ENCODE peak calls at places on chromosomes 5 and 9, in nine cellular contexts. One of them, this sample, is unnamed.

GRCh38 chr9:86828631-86829030 is 118.7 kb downstream of the GAS1 start:
- ATAC-seq in CD4-positive, alpha-beta T cell: no peak
- ATAC-seq in activated CD8-positive, alpha-beta memory T cell treated with anti-CD3 and anti-CD28 coated beads, Interleukin-2, amount 10 ng/mL, durations not matched to agents 7 days and 5 days: no peak
- ATAC-seq in activated T-cell treated with anti-CD3 and anti-CD28 coated beads, Interleukin-2, amount 50 U/mL, for 4 hours: no peak
- ATAC-seq in left ventricle myocardium superior: no peak
- ATAC-seq in CD4-positive, CD25-positive, alpha-beta regulatory T cell: no peak
- ATAC-seq in sciatic nerve: no peak
- ATAC-seq in heart right ventricle: no peak
- ATAC-seq in mucosa of descending colon: no peak
- ATAC-seq in this sample: no peak

GRCh38 chr9:87212563-87213154 is 265.4 kb upstream of the GAS1 start:
- ATAC-seq in CD4-positive, alpha-beta T cell: no peak
- ATAC-seq in activated CD8-positive, alpha-beta memory T cell treated with anti-CD3 and anti-CD28 coated beads, Interleukin-2, amount 10 ng/mL, durations not matched to agents 7 days and 5 days: no peak
- ATAC-seq in activated T-cell treated with anti-CD3 and anti-CD28 coated beads, Interleukin-2, amount 50 U/mL, for 4 hours: no peak
- ATAC-seq in left ventricle myocardium superior: no peak
- ATAC-seq in CD4-positive, CD25-positive, alpha-beta regulatory T cell: no peak
- ATAC-seq in sciatic nerve: no peak
- ATAC-seq in heart right ventricle: no peak
- ATAC-seq in mucosa of descending colon: no peak
- ATAC-seq in this sample: no peak

GRCh38 chr9:14942037-14942436 is 31.8 kb upstream of the FREM1 start:
- ATAC-seq in CD4-positive, alpha-beta T cell: no peak
- ATAC-seq in activated CD8-positive, alpha-beta memory T cell treated with anti-CD3 and anti-CD28 coated beads, Interleukin-2, amount 10 ng/mL, durations not matched to agents 7 days and 5 days: no peak
- ATAC-seq in activated T-cell treated with anti-CD3 and anti-CD28 coated beads, Interleukin-2, amount 50 U/mL, for 4 hours: no peak
- ATAC-seq in left ventricle myocardium superior: peak; percentile 92
- ATAC-seq in CD4-positive, CD25-positive, alpha-beta regulatory T cell: no peak
- ATAC-seq in sciatic nerve: peak; percentile 95
- ATAC-seq in heart right ventricle: no peak
- ATAC-seq in mucosa of descending colon: no peak
- ATAC-seq in this sample: peak; percentile 74

GRCh38 chr5:177489119-177489716 is 8.2 kb downstream of the PDLIM7 start:
- ATAC-seq in CD4-positive, alpha-beta T cell: no peak
- ATAC-seq in activated CD8-positive, alpha-beta memory T cell treated with anti-CD3 and anti-CD28 coated beads, Interleukin-2, amount 10 ng/mL, durations not matched to agents 7 days and 5 days: no peak
- ATAC-seq in activated T-cell treated with anti-CD3 and anti-CD28 coated beads, Interleukin-2, amount 50 U/mL, for 4 hours: no peak
- ATAC-seq in left ventricle myocardium superior: no peak
- ATAC-seq in CD4-positive, CD25-positive, alpha-beta regulatory T cell: no peak
- ATAC-seq in sciatic nerve: peak; percentile 12
- ATAC-seq in heart right ventricle: no peak
- ATAC-seq in mucosa of descending colon: peak; percentile 74
- ATAC-seq in this sample: no peak

GRCh38 chr5:118606940-118607339 is 381.4 kb downstream of the DTWD2 start:
- ATAC-seq in CD4-positive, alpha-beta T cell: no peak
- ATAC-seq in activated CD8-positive, alpha-beta memory T cell treated with anti-CD3 and anti-CD28 coated beads, Interleukin-2, amount 10 ng/mL, durations not matched to agents 7 days and 5 days: no peak
- ATAC-seq in activated T-cell treated with anti-CD3 and anti-CD28 coated beads, Interleukin-2, amount 50 U/mL, for 4 hours: no peak
- ATAC-seq in left ventricle myocardium superior: no peak
- ATAC-seq in CD4-positive, CD25-positive, alpha-beta regulatory T cell: no peak
- ATAC-seq in sciatic nerve: no peak
- ATAC-seq in heart right ventricle: no peak
- ATAC-seq in mucosa of descending colon: no peak
- ATAC-seq in this sample: no peak

GRCh38 chr9:113705306-113705937 is 170.7 kb upstream of the ZNF618 start:
- ATAC-seq in CD4-positive, alpha-beta T cell: no peak
- ATAC-seq in activated CD8-positive, alpha-beta memory T cell treated with anti-CD3 and anti-CD28 coated beads, Interleukin-2, amount 10 ng/mL, durations not matched to agents 7 days and 5 days: no peak
- ATAC-seq in activated T-cell treated with anti-CD3 and anti-CD28 coated beads, Interleukin-2, amount 50 U/mL, for 4 hours: no peak
- ATAC-seq in left ventricle myocardium superior: no peak
- ATAC-seq in CD4-positive, CD25-positive, alpha-beta regulatory T cell: no peak
- ATAC-seq in sciatic nerve: no peak
- ATAC-seq in heart right ventricle: no peak
- ATAC-seq in mucosa of descending colon: no peak
- ATAC-seq in this sample: no peak

GRCh38 chr9:109083813-109084405 is 35.8 kb downstream of the TMEM245 start:
- ATAC-seq in CD4-positive, alpha-beta T cell: no peak
- ATAC-seq in activated CD8-positive, alpha-beta memory T cell treated with anti-CD3 and anti-CD28 coated beads, Interleukin-2, amount 10 ng/mL, durations not matched to agents 7 days and 5 days: no peak
- ATAC-seq in activated T-cell treated with anti-CD3 and anti-CD28 coated beads, Interleukin-2, amount 50 U/mL, for 4 hours: no peak
- ATAC-seq in left ventricle myocardium superior: no peak
- ATAC-seq in CD4-positive, CD25-positive, alpha-beta regulatory T cell: no peak
- ATAC-seq in sciatic nerve: no peak
- ATAC-seq in heart right ventricle: no peak
- ATAC-seq in mucosa of descending colon: no peak
- ATAC-seq in this sample: no peak

GRCh38 chr9:99873531-99873930 is 32.9 kb upstream of the STX17 start:
- ATAC-seq in CD4-positive, alpha-beta T cell: no peak
- ATAC-seq in activated CD8-positive, alpha-beta memory T cell treated with anti-CD3 and anti-CD28 coated beads, Interleukin-2, amount 10 ng/mL, durations not matched to agents 7 days and 5 days: peak; percentile 32
- ATAC-seq in activated T-cell treated with anti-CD3 and anti-CD28 coated beads, Interleukin-2, amount 50 U/mL, for 4 hours: peak; percentile 75
- ATAC-seq in left ventricle myocardium superior: no peak
- ATAC-seq in CD4-positive, CD25-positive, alpha-beta regulatory T cell: no peak
- ATAC-seq in sciatic nerve: no peak
- ATAC-seq in heart right ventricle: no peak
- ATAC-seq in mucosa of descending colon: no peak
- ATAC-seq in this sample: no peak

GRCh38 chr9:104774831-104775573 is 11.1 kb downstream of the NIPSNAP3B start:
- ATAC-seq in CD4-positive, alpha-beta T cell: no peak
- ATAC-seq in activated CD8-positive, alpha-beta memory T cell treated with anti-CD3 and anti-CD28 coated beads, Interleukin-2, amount 10 ng/mL, durations not matched to agents 7 days and 5 days: peak; percentile 23
- ATAC-seq in activated T-cell treated with anti-CD3 and anti-CD28 coated beads, Interleukin-2, amount 50 U/mL, for 4 hours: no peak
- ATAC-seq in left ventricle myocardium superior: peak; percentile 82
- ATAC-seq in CD4-positive, CD25-positive, alpha-beta regulatory T cell: peak; percentile 31
- ATAC-seq in sciatic nerve: peak; percentile 70
- ATAC-seq in heart right ventricle: peak; percentile 90
- ATAC-seq in mucosa of descending colon: peak; percentile 78
- ATAC-seq in this sample: no peak

GRCh38 chr5:115831163-115831768 is 10.1 kb downstream of the ATG12 start:
- ATAC-seq in CD4-positive, alpha-beta T cell: peak; percentile 79
- ATAC-seq in activated CD8-positive, alpha-beta memory T cell treated with anti-CD3 and anti-CD28 coated beads, Interleukin-2, amount 10 ng/mL, durations not matched to agents 7 days and 5 days: peak; percentile 49
- ATAC-seq in activated T-cell treated with anti-CD3 and anti-CD28 coated beads, Interleukin-2, amount 50 U/mL, for 4 hours: no peak
- ATAC-seq in left ventricle myocardium superior: peak; percentile 50
- ATAC-seq in CD4-positive, CD25-positive, alpha-beta regulatory T cell: peak; percentile 69
- ATAC-seq in sciatic nerve: peak; percentile 75
- ATAC-seq in heart right ventricle: no peak
- ATAC-seq in mucosa of descending colon: peak; percentile 70
- ATAC-seq in this sample: no peak

GRCh38 chr9:37302277-37302676 is 120.2 kb upstream of the GRHPR start:
- ATAC-seq in CD4-positive, alpha-beta T cell: peak; percentile 93
- ATAC-seq in activated CD8-positive, alpha-beta memory T cell treated with anti-CD3 and anti-CD28 coated beads, Interleukin-2, amount 10 ng/mL, durations not matched to agents 7 days and 5 days: peak; percentile 96
- ATAC-seq in activated T-cell treated with anti-CD3 and anti-CD28 coated beads, Interleukin-2, amount 50 U/mL, for 4 hours: peak; percentile 95
- ATAC-seq in left ventricle myocardium superior: no peak
- ATAC-seq in CD4-positive, CD25-positive, alpha-beta regulatory T cell: peak; percentile 96
- ATAC-seq in sciatic nerve: no peak
- ATAC-seq in heart right ventricle: no peak
- ATAC-seq in mucosa of descending colon: peak; percentile 84
- ATAC-seq in this sample: no peak

GRCh38 chr5:33745101-33745770 is 146.6 kb downstream of the ADAMTS12 start:
- ATAC-seq in CD4-positive, alpha-beta T cell: no peak
- ATAC-seq in activated CD8-positive, alpha-beta memory T cell treated with anti-CD3 and anti-CD28 coated beads, Interleukin-2, amount 10 ng/mL, durations not matched to agents 7 days and 5 days: no peak
- ATAC-seq in activated T-cell treated with anti-CD3 and anti-CD28 coated beads, Interleukin-2, amount 50 U/mL, for 4 hours: no peak
- ATAC-seq in left ventricle myocardium superior: no peak
- ATAC-seq in CD4-positive, CD25-positive, alpha-beta regulatory T cell: no peak
- ATAC-seq in sciatic nerve: no peak
- ATAC-seq in heart right ventricle: no peak
- ATAC-seq in mucosa of descending colon: no peak
- ATAC-seq in this sample: no peak

GRCh38 chr5:150649108-150649827 is 8.8 kb downstream of the SYNPO start:
- ATAC-seq in CD4-positive, alpha-beta T cell: no peak
- ATAC-seq in activated CD8-positive, alpha-beta memory T cell treated with anti-CD3 and anti-CD28 coated beads, Interleukin-2, amount 10 ng/mL, durations not matched to agents 7 days and 5 days: no peak
- ATAC-seq in activated T-cell treated with anti-CD3 and anti-CD28 coated beads, Interleukin-2, amount 50 U/mL, for 4 hours: no peak
- ATAC-seq in left ventricle myocardium superior: peak; percentile 46
- ATAC-seq in CD4-positive, CD25-positive, alpha-beta regulatory T cell: no peak
- ATAC-seq in sciatic nerve: no peak
- ATAC-seq in heart right ventricle: peak; percentile 56
- ATAC-seq in mucosa of descending colon: no peak
- ATAC-seq in this sample: no peak

GRCh38 chr5:117973785-117974184 is 1014.6 kb downstream of the DTWD2 start:
- ATAC-seq in CD4-positive, alpha-beta T cell: no peak
- ATAC-seq in activated CD8-positive, alpha-beta memory T cell treated with anti-CD3 and anti-CD28 coated beads, Interleukin-2, amount 10 ng/mL, durations not matched to agents 7 days and 5 days: no peak
- ATAC-seq in activated T-cell treated with anti-CD3 and anti-CD28 coated beads, Interleukin-2, amount 50 U/mL, for 4 hours: no peak
- ATAC-seq in left ventricle myocardium superior: no peak
- ATAC-seq in CD4-positive, CD25-positive, alpha-beta regulatory T cell: no peak
- ATAC-seq in sciatic nerve: no peak
- ATAC-seq in heart right ventricle: no peak
- ATAC-seq in mucosa of descending colon: no peak
- ATAC-seq in this sample: no peak

GRCh38 chr9:109755040-109755439 is 25.0 kb upstream of the PALM2AKAP2 start:
- ATAC-seq in CD4-positive, alpha-beta T cell: no peak
- ATAC-seq in activated CD8-positive, alpha-beta memory T cell treated with anti-CD3 and anti-CD28 coated beads, Interleukin-2, amount 10 ng/mL, durations not matched to agents 7 days and 5 days: no peak
- ATAC-seq in activated T-cell treated with anti-CD3 and anti-CD28 coated beads, Interleukin-2, amount 50 U/mL, for 4 hours: no peak
- ATAC-seq in left ventricle myocardium superior: no peak
- ATAC-seq in CD4-positive, CD25-positive, alpha-beta regulatory T cell: no peak
- ATAC-seq in sciatic nerve: no peak
- ATAC-seq in heart right ventricle: no peak
- ATAC-seq in mucosa of descending colon: no peak
- ATAC-seq in this sample: no peak

GRCh38 chr9:79353856-79354520 is 217.8 kb upstream of the TLE4 start:
- ATAC-seq in CD4-positive, alpha-beta T cell: no peak
- ATAC-seq in activated CD8-positive, alpha-beta memory T cell treated with anti-CD3 and anti-CD28 coated beads, Interleukin-2, amount 10 ng/mL, durations not matched to agents 7 days and 5 days: no peak
- ATAC-seq in activated T-cell treated with anti-CD3 and anti-CD28 coated beads, Interleukin-2, amount 50 U/mL, for 4 hours: no peak
- ATAC-seq in left ventricle myocardium superior: no peak
- ATAC-seq in CD4-positive, CD25-positive, alpha-beta regulatory T cell: no peak
- ATAC-seq in sciatic nerve: no peak
- ATAC-seq in heart right ventricle: no peak
- ATAC-seq in mucosa of descending colon: no peak
- ATAC-seq in this sample: no peak

GRCh38 chr5:77409870-77410621 is 82.1 kb downstream of the WDR41 start:
- ATAC-seq in CD4-positive, alpha-beta T cell: no peak
- ATAC-seq in activated CD8-positive, alpha-beta memory T cell treated with anti-CD3 and anti-CD28 coated beads, Interleukin-2, amount 10 ng/mL, durations not matched to agents 7 days and 5 days: no peak
- ATAC-seq in activated T-cell treated with anti-CD3 and anti-CD28 coated beads, Interleukin-2, amount 50 U/mL, for 4 hours: no peak
- ATAC-seq in left ventricle myocardium superior: no peak
- ATAC-seq in CD4-positive, CD25-positive, alpha-beta regulatory T cell: no peak
- ATAC-seq in sciatic nerve: no peak
- ATAC-seq in heart right ventricle: no peak
- ATAC-seq in mucosa of descending colon: no peak
- ATAC-seq in this sample: no peak

GRCh38 chr5:178430187-178431062 is 159.8 kb downstream of the COL23A1 start:
- ATAC-seq in CD4-positive, alpha-beta T cell: no peak
- ATAC-seq in activated CD8-positive, alpha-beta memory T cell treated with anti-CD3 and anti-CD28 coated beads, Interleukin-2, amount 10 ng/mL, durations not matched to agents 7 days and 5 days: no peak
- ATAC-seq in activated T-cell treated with anti-CD3 and anti-CD28 coated beads, Interleukin-2, amount 50 U/mL, for 4 hours: no peak
- ATAC-seq in left ventricle myocardium superior: no peak
- ATAC-seq in CD4-positive, CD25-positive, alpha-beta regulatory T cell: no peak
- ATAC-seq in sciatic nerve: no peak
- ATAC-seq in heart right ventricle: no peak
- ATAC-seq in mucosa of descending colon: no peak
- ATAC-seq in this sample: no peak

GRCh38 chr5:60948738-60949137 is 3.7 kb downstream of the NDUFAF2 start:
- ATAC-seq in CD4-positive, alpha-beta T cell: no peak
- ATAC-seq in activated CD8-positive, alpha-beta memory T cell treated with anti-CD3 and anti-CD28 coated beads, Interleukin-2, amount 10 ng/mL, durations not matched to agents 7 days and 5 days: no peak
- ATAC-seq in activated T-cell treated with anti-CD3 and anti-CD28 coated beads, Interleukin-2, amount 50 U/mL, for 4 hours: no peak
- ATAC-seq in left ventricle myocardium superior: no peak
- ATAC-seq in CD4-positive, CD25-positive, alpha-beta regulatory T cell: no peak
- ATAC-seq in sciatic nerve: no peak
- ATAC-seq in heart right ventricle: no peak
- ATAC-seq in mucosa of descending colon: no peak
- ATAC-seq in this sample: no peak

GRCh38 chr5:148981353-148981752 is 81.5 kb downstream of the SH3TC2 start:
- ATAC-seq in CD4-positive, alpha-beta T cell: no peak
- ATAC-seq in activated CD8-positive, alpha-beta memory T cell treated with anti-CD3 and anti-CD28 coated beads, Interleukin-2, amount 10 ng/mL, durations not matched to agents 7 days and 5 days: no peak
- ATAC-seq in activated T-cell treated with anti-CD3 and anti-CD28 coated beads, Interleukin-2, amount 50 U/mL, for 4 hours: no peak
- ATAC-seq in left ventricle myocardium superior: peak; percentile 30
- ATAC-seq in CD4-positive, CD25-positive, alpha-beta regulatory T cell: no peak
- ATAC-seq in sciatic nerve: no peak
- ATAC-seq in heart right ventricle: no peak
- ATAC-seq in mucosa of descending colon: no peak
- ATAC-seq in this sample: no peak

GRCh38 chr5:136104311-136104975 is 28.2 kb upstream of the SMAD5 start:
- ATAC-seq in CD4-positive, alpha-beta T cell: no peak
- ATAC-seq in activated CD8-positive, alpha-beta memory T cell treated with anti-CD3 and anti-CD28 coated beads, Interleukin-2, amount 10 ng/mL, durations not matched to agents 7 days and 5 days: no peak
- ATAC-seq in activated T-cell treated with anti-CD3 and anti-CD28 coated beads, Interleukin-2, amount 50 U/mL, for 4 hours: no peak
- ATAC-seq in left ventricle myocardium superior: no peak
- ATAC-seq in CD4-positive, CD25-positive, alpha-beta regulatory T cell: no peak
- ATAC-seq in sciatic nerve: peak; percentile 50
- ATAC-seq in heart right ventricle: no peak
- ATAC-seq in mucosa of descending colon: peak; percentile 69
- ATAC-seq in this sample: no peak

GRCh38 chr9:116288658-116289057 is 135.1 kb downstream of the PAPPA start:
- ATAC-seq in CD4-positive, alpha-beta T cell: no peak
- ATAC-seq in activated CD8-positive, alpha-beta memory T cell treated with anti-CD3 and anti-CD28 coated beads, Interleukin-2, amount 10 ng/mL, durations not matched to agents 7 days and 5 days: no peak
- ATAC-seq in activated T-cell treated with anti-CD3 and anti-CD28 coated beads, Interleukin-2, amount 50 U/mL, for 4 hours: no peak
- ATAC-seq in left ventricle myocardium superior: no peak
- ATAC-seq in CD4-positive, CD25-positive, alpha-beta regulatory T cell: no peak
- ATAC-seq in sciatic nerve: no peak
- ATAC-seq in heart right ventricle: no peak
- ATAC-seq in mucosa of descending colon: no peak
- ATAC-seq in this sample: no peak

GRCh38 chr9:132888151-132888550 is 9.5 kb downstream of the SPACA9 start:
- ATAC-seq in CD4-positive, alpha-beta T cell: no peak
- ATAC-seq in activated CD8-positive, alpha-beta memory T cell treated with anti-CD3 and anti-CD28 coated beads, Interleukin-2, amount 10 ng/mL, durations not matched to agents 7 days and 5 days: no peak
- ATAC-seq in activated T-cell treated with anti-CD3 and anti-CD28 coated beads, Interleukin-2, amount 50 U/mL, for 4 hours: no peak
- ATAC-seq in left ventricle myocardium superior: no peak
- ATAC-seq in CD4-positive, CD25-positive, alpha-beta regulatory T cell: no peak
- ATAC-seq in sciatic nerve: no peak
- ATAC-seq in heart right ventricle: peak; percentile 10
- ATAC-seq in mucosa of descending colon: peak; percentile 8
- ATAC-seq in this sample: no peak

GRCh38 chr9:5425006-5425628 is 12.6 kb downstream of the PLGRKT start:
- ATAC-seq in CD4-positive, alpha-beta T cell: peak; percentile 74
- ATAC-seq in activated CD8-positive, alpha-beta memory T cell treated with anti-CD3 and anti-CD28 coated beads, Interleukin-2, amount 10 ng/mL, durations not matched to agents 7 days and 5 days: peak; percentile 39
- ATAC-seq in activated T-cell treated with anti-CD3 and anti-CD28 coated beads, Interleukin-2, amount 50 U/mL, for 4 hours: peak; percentile 65
- ATAC-seq in left ventricle myocardium superior: no peak
- ATAC-seq in CD4-positive, CD25-positive, alpha-beta regulatory T cell: peak; percentile 8
- ATAC-seq in sciatic nerve: no peak
- ATAC-seq in heart right ventricle: no peak
- ATAC-seq in mucosa of descending colon: peak; percentile 63
- ATAC-seq in this sample: no peak

GRCh38 chr5:56587381-56588124 is 227.8 kb upstream of the MAP3K1 start:
- ATAC-seq in CD4-positive, alpha-beta T cell: peak; percentile 60
- ATAC-seq in activated CD8-positive, alpha-beta memory T cell treated with anti-CD3 and anti-CD28 coated beads, Interleukin-2, amount 10 ng/mL, durations not matched to agents 7 days and 5 days: no peak
- ATAC-seq in activated T-cell treated with anti-CD3 and anti-CD28 coated beads, Interleukin-2, amount 50 U/mL, for 4 hours: no peak
- ATAC-seq in left ventricle myocardium superior: no peak
- ATAC-seq in CD4-positive, CD25-positive, alpha-beta regulatory T cell: no peak
- ATAC-seq in sciatic nerve: no peak
- ATAC-seq in heart right ventricle: no peak
- ATAC-seq in mucosa of descending colon: no peak
- ATAC-seq in this sample: no peak

GRCh38 chr5:142888469-142889085 is 118.4 kb downstream of the ARHGAP26 start:
- ATAC-seq in CD4-positive, alpha-beta T cell: peak; percentile 37
- ATAC-seq in activated CD8-positive, alpha-beta memory T cell treated with anti-CD3 and anti-CD28 coated beads, Interleukin-2, amount 10 ng/mL, durations not matched to agents 7 days and 5 days: no peak
- ATAC-seq in activated T-cell treated with anti-CD3 and anti-CD28 coated beads, Interleukin-2, amount 50 U/mL, for 4 hours: no peak
- ATAC-seq in left ventricle myocardium superior: peak; percentile 61
- ATAC-seq in CD4-positive, CD25-positive, alpha-beta regulatory T cell: no peak
- ATAC-seq in sciatic nerve: peak; percentile 84
- ATAC-seq in heart right ventricle: peak; percentile 49
- ATAC-seq in mucosa of descending colon: peak; percentile 80
- ATAC-seq in this sample: peak; percentile 65

GRCh38 chr9:101354143-101354764 is 30.6 kb downstream of the BAAT start:
- ATAC-seq in CD4-positive, alpha-beta T cell: no peak
- ATAC-seq in activated CD8-positive, alpha-beta memory T cell treated with anti-CD3 and anti-CD28 coated beads, Interleukin-2, amount 10 ng/mL, durations not matched to agents 7 days and 5 days: no peak
- ATAC-seq in activated T-cell treated with anti-CD3 and anti-CD28 coated beads, Interleukin-2, amount 50 U/mL, for 4 hours: no peak
- ATAC-seq in left ventricle myocardium superior: no peak
- ATAC-seq in CD4-positive, CD25-positive, alpha-beta regulatory T cell: no peak
- ATAC-seq in sciatic nerve: no peak
- ATAC-seq in heart right ventricle: no peak
- ATAC-seq in mucosa of descending colon: peak; percentile 91
- ATAC-seq in this sample: no peak

GRCh38 chr5:174636081-174636480 is 88.3 kb upstream of the MSX2 start:
- ATAC-seq in CD4-positive, alpha-beta T cell: no peak
- ATAC-seq in activated CD8-positive, alpha-beta memory T cell treated with anti-CD3 and anti-CD28 coated beads, Interleukin-2, amount 10 ng/mL, durations not matched to agents 7 days and 5 days: no peak
- ATAC-seq in activated T-cell treated with anti-CD3 and anti-CD28 coated beads, Interleukin-2, amount 50 U/mL, for 4 hours: no peak
- ATAC-seq in left ventricle myocardium superior: no peak
- ATAC-seq in CD4-positive, CD25-positive, alpha-beta regulatory T cell: no peak
- ATAC-seq in sciatic nerve: no peak
- ATAC-seq in heart right ventricle: no peak
- ATAC-seq in mucosa of descending colon: no peak
- ATAC-seq in this sample: no peak

GRCh38 chr5:172898513-172899369 is 60.5 kb upstream of the RPL26L1 start:
- ATAC-seq in CD4-positive, alpha-beta T cell: no peak
- ATAC-seq in activated CD8-positive, alpha-beta memory T cell treated with anti-CD3 and anti-CD28 coated beads, Interleukin-2, amount 10 ng/mL, durations not matched to agents 7 days and 5 days: no peak
- ATAC-seq in activated T-cell treated with anti-CD3 and anti-CD28 coated beads, Interleukin-2, amount 50 U/mL, for 4 hours: no peak
- ATAC-seq in left ventricle myocardium superior: no peak
- ATAC-seq in CD4-positive, CD25-positive, alpha-beta regulatory T cell: no peak
- ATAC-seq in sciatic nerve: no peak
- ATAC-seq in heart right ventricle: no peak
- ATAC-seq in mucosa of descending colon: no peak
- ATAC-seq in this sample: no peak

GRCh38 chr5:6722015-6722414 is 8.8 kb downstream of the TENT4A start:
- ATAC-seq in CD4-positive, alpha-beta T cell: no peak
- ATAC-seq in activated CD8-positive, alpha-beta memory T cell treated with anti-CD3 and anti-CD28 coated beads, Interleukin-2, amount 10 ng/mL, durations not matched to agents 7 days and 5 days: peak; percentile 21
- ATAC-seq in activated T-cell treated with anti-CD3 and anti-CD28 coated beads, Interleukin-2, amount 50 U/mL, for 4 hours: no peak
- ATAC-seq in left ventricle myocardium superior: peak; percentile 47
- ATAC-seq in CD4-positive, CD25-positive, alpha-beta regulatory T cell: no peak
- ATAC-seq in sciatic nerve: peak; percentile 69
- ATAC-seq in heart right ventricle: no peak
- ATAC-seq in mucosa of descending colon: no peak
- ATAC-seq in this sample: peak; percentile 44

GRCh38 chr5:179343902-179344300 is 1.4 kb downstream of the ADAMTS2 start:
- ATAC-seq in CD4-positive, alpha-beta T cell: no peak
- ATAC-seq in activated CD8-positive, alpha-beta memory T cell treated with anti-CD3 and anti-CD28 coated beads, Interleukin-2, amount 10 ng/mL, durations not matched to agents 7 days and 5 days: no peak
- ATAC-seq in activated T-cell treated with anti-CD3 and anti-CD28 coated beads, Interleukin-2, amount 50 U/mL, for 4 hours: no peak
- ATAC-seq in left ventricle myocardium superior: peak; percentile 61
- ATAC-seq in CD4-positive, CD25-positive, alpha-beta regulatory T cell: no peak
- ATAC-seq in sciatic nerve: peak; percentile 75
- ATAC-seq in heart right ventricle: peak; percentile 65
- ATAC-seq in mucosa of descending colon: peak; percentile 31
- ATAC-seq in this sample: peak; percentile 40

This sample was measured in gastroesophageal sphincter.